ENCODE peak calls at places on chromosomes 12 and 14, in four cellular contexts. V is H1, Q is SK-N-SH, F is GM12878. R is an unnamed sample.

GRCh38 chr12:69497308-69498026 is 27.3 kb downstream of the FRS2 start:
- DNase-seq in Q (no peak), V (no peak), F (peak), R (no peak)

GRCh38 chr12:8827551-8828347 is 5.3 kb downstream of the A2ML1 start:
- DNase-seq in Q (no peak), V (no peak), F (no peak), R (no peak)

GRCh38 chr12:58186914-58187313 is 245.5 kb downstream of the ATP23 start:
- DNase-seq in V (no peak), Q (no peak), F (no peak), R (no peak)

GRCh38 chr14:75452324-75452723 is 24.5 kb downstream of the JDP2 start:
- DNase-seq in V (no peak), F (no peak), Q (no peak), R (no peak)

GRCh38 chr12:98416845-98417244 is 98.5 kb upstream of the TMPO start:
- DNase-seq in Q (peak), V (no peak), F (no peak), R (no peak)

GRCh38 chr12:40693503-40693863 is 1.2 kb downstream of the CNTN1 start:
- DNase-seq in V (no peak), F (no peak), Q (peak), R (no peak)

GRCh38 chr12:79020106-79020505 is 155.5 kb downstream of the SYT1 start:
- DNase-seq in Q (peak), V (no peak), F (no peak), R (no peak)

GRCh38 chr14:30874999-30875787 is 834 bp downstream of the COCH start:
- DNase-seq in Q (no peak), F (no peak), V (no peak), R (peak)

GRCh38 chr14:53458368-53458814 is 305.3 kb upstream of the DDHD1 start:
- DNase-seq in Q (no peak), F (no peak), V (no peak), R (no peak)

GRCh38 chr12:31790759-31791158 is 61.9 kb upstream of the AMN1 start:
- DNase-seq in V (no peak), F (no peak), Q (no peak), R (no peak)

GRCh38 chr14:49954171-49954631 is 61.3 kb downstream of the ARF6 start:
- DNase-seq in V (no peak), F (no peak), Q (no peak), R (no peak)

GRCh38 chr12:131948166-131948712 is 1.5 kb upstream of the EP400 start:
- DNase-seq in V (no peak), F (no peak), Q (no peak), R (no peak)

GRCh38 chr14:72810201-72810600 is 83.7 kb downstream of the DPF3 start:
- DNase-seq in F (no peak), V (no peak), Q (no peak), R (no peak)

GRCh38 chr12:1911598-1912575 is 6.6 kb downstream of the CACNA2D4 start:
- DNase-seq in F (no peak), Q (peak), V (no peak), R (no peak)

GRCh38 chr14:98952595-98953325 is 319.2 kb downstream of the BCL11B start:
- DNase-seq in F (no peak), V (no peak), Q (no peak), R (no peak)

GRCh38 chr14:105088812-105089745 is 23.8 kb upstream of the GPR132 start:
- DNase-seq in V (no peak), F (no peak), Q (no peak), R (no peak)

GRCh38 chr14:64444984-64445845 is 20.1 kb upstream of the AKAP5 start:
- DNase-seq in V (no peak), Q (peak), F (peak), R (no peak)

GRCh38 chr12:55188974-55189556 is 31.8 kb upstream of the OR10A7 start:
- DNase-seq in V (peak), F (peak), Q (peak), R (peak)

GRCh38 chr12:131102493-131102931 is 148.8 kb downstream of the ADGRD1 start:
- DNase-seq in Q (no peak), V (no peak), F (no peak), R (no peak)

GRCh38 chr12:94575024-94575423 is 75.3 kb downstream of the TMCC3 start:
- DNase-seq in Q (no peak), F (no peak), V (no peak), R (no peak)

GRCh38 chr12:110680032-110680431 is 8.9 kb downstream of the HVCN1 start:
- DNase-seq in V (no peak), Q (no peak), F (no peak), R (no peak)

GRCh38 chr14:64762044-64763034 is 58.1 kb downstream of the PLEKHG3 start:
- DNase-seq in V (no peak), Q (peak), F (no peak), R (peak)

GRCh38 chr12:32686340-32686739 is 7.2 kb downstream of the DNM1L start:
- DNase-seq in F (no peak), V (no peak), Q (no peak), R (no peak)

GRCh38 chr14:36655054-36655381 is 6.6 kb upstream of the PAX9 start:
- DNase-seq in F (no peak), V (no peak), Q (no peak), R (no peak)

GRCh38 chr14:23579311-23579630 is 681 bp upstream of the JPH4 start:
- DNase-seq in F (no peak), Q (peak), V (no peak), R (no peak)

GRCh38 chr14:92956961-92957360 is 34.0 kb downstream of the CHGA start:
- DNase-seq in F (no peak), Q (no peak), V (no peak), R (no peak)

GRCh38 chr14:72957213-72957612 is 30.9 kb downstream of the DCAF4 start:
- DNase-seq in V (no peak), F (no peak), Q (no peak), R (no peak)

GRCh38 chr14:59325906-59326305 is 137.4 kb downstream of the DAAM1 start:
- DNase-seq in F (no peak), Q (no peak), V (no peak), R (no peak)

GRCh38 chr14:70027785-70028428 is 148.7 kb downstream of the SMOC1 start:
- DNase-seq in V (peak), F (no peak), Q (peak), R (peak)

GRCh38 chr12:54658306-54659264 is 10.4 kb upstream of the DCD start:
- DNase-seq in V (peak), F (no peak), Q (peak), R (peak)

GRCh38 chr12:29546000-29546399 is 48.5 kb upstream of the OVCH1 start:
- DNase-seq in F (no peak), V (no peak), Q (no peak), R (no peak)

GRCh38 chr14:104937161-104937560 is 12.5 kb downstream of the PLD4 start:
- DNase-seq in Q (no peak), V (no peak), F (no peak), R (no peak)

GRCh38 chr12:75623631-75624118 is 112.3 kb upstream of the KRR1 start:
- DNase-seq in V (no peak), Q (peak), F (no peak), R (no peak)

GRCh38 chr14:104014764-104015163 is 70.7 kb upstream of the ASPG start:
- DNase-seq in V (no peak), F (no peak), Q (no peak), R (no peak)

GRCh38 chr12:46084666-46085631 is 94.6 kb upstream of the SCAF11 start:
- DNase-seq in V (no peak), F (no peak), Q (no peak), R (no peak)

GRCh38 chr14:55028066-55028465 is 1.0 kb downstream of the SOCS4 start:
- DNase-seq in Q (peak), V (no peak), F (no peak), R (no peak)

GRCh38 chr12:14777271-14777670 is 26.0 kb downstream of the WBP11 start:
- DNase-seq in F (no peak), Q (no peak), V (no peak), R (no peak)

DNA sequence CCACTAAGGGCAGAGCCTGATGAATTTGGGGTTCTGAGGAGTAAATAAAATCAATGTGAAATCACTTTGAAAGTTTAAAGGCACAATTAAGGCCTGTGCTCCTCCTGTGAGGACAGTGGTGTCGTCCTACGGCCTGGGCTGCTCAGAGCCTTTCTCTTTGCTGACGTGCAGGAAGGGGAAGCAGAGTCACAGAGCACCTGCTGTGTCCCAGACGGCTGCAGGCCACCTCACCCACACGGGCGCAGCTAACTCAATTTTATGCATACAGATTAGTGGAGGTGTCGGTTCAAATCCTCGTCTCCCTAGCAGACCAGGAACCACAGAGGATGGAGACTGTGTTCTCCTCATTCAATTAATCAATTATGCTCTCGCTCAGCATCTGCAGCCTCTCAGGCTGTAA is 11.4 kb upstream of the DLK1 start:
- DNase-seq in Q (no peak), V (no peak), F (no peak), R (no peak)
- TF ChIP-seq NRF1 in Q (no peak), V (no peak), F (no peak), R (no peak)

DNA sequence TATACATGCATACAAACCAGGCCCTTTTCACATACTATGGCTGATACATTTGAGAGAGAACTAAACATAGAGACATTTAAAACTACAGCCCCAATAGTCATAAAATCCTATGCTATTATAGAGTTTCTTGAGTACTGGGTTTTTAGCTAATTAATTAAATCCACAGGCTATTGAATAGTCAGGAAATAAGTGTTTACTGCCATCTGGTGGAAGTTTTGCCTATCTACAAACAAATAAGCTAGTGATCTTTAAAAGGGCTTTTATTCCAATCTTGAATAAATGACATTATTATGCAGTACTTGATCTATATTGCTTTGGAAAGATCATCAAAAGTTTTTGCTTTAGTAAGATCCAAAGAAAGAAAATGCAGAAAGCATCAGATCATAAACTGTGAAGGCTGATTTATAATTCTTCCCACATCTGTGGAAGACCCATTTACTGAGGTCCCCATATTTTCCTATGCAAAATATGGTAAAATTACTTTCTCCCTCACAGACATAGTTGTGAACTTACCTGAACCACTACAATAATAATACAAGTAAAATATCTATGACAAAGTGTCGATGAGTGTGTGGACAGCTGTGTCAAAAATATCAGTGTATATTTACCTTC is 131.3 kb downstream of the ITPR2 start:
- DNase-seq in Q (peak), V (no peak), F (no peak), R (peak)
- TF ChIP-seq NRF1 in Q (no peak), V (no peak), F (no peak), R (no peak)

DNA sequence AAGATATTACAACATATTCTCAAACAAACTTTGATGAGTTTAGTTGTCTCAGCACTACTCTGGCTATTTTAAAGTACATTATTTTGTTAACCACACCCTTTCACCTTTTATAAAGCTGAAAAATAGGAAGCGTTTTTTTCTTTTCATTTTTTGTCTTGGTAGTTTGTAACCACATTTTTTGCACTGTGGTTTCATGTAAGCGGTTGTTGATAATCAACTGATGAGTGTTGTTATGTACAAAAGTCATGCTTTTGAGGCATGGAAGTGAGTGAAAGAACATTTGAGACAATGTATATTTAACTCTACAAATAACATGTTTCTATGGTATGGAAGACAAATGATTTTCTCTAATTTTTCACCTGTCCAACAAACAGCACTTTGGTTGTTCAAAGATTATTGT is 52.1 kb upstream of the ATP2B1 start:
- DNase-seq in Q (no peak), V (no peak), F (no peak), R (no peak)
- TF ChIP-seq NRF1 in Q (no peak), V (no peak), F (no peak), R (no peak)

DNA sequence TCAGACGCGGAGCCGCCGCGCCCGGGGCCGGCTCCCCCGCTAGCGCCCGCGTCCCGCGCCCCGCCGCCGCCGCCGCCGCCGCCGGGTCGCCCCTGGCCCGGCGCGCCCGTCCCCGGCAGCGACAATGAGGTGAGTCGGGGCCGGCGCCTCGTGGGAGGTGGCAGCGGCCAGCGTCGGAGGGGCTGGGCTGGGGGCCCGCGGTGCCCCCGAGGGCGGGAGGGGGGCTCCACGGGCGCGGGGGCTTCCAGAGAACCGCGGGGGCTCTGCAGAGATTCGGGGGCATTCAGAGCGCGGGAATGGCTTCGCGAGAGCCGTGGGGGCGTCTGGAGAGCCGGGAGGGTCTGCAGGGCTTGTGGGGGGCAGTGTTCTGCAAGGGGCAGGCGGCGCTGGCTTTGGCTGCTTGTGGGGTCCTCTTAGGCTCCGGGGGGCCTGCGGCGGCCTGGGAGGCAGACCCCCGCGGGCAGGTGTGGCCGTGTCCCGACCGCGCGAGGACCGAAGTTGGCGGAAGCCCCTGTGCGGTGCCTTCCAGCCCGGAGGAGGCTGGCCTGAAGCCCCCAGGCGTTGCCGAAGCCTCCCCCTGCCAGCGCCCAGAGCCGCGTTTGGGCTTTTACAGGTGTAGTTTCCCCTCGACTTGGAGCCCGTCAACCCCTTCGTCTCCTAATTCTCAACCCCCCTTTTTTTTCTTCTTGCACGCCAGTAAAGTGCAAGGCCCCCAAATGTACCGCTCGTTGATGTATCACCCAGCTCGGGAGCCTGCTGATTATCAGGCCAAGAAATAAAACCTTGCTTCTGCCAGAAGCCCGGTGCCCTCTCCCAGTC is 93.1 kb upstream of the EVL start:
- DNase-seq in F (no peak), V (no peak), Q (peak), R (no peak)
- TF ChIP-seq NRF1 in F (no peak), V (no peak), Q (no peak), R (no peak)

DNA sequence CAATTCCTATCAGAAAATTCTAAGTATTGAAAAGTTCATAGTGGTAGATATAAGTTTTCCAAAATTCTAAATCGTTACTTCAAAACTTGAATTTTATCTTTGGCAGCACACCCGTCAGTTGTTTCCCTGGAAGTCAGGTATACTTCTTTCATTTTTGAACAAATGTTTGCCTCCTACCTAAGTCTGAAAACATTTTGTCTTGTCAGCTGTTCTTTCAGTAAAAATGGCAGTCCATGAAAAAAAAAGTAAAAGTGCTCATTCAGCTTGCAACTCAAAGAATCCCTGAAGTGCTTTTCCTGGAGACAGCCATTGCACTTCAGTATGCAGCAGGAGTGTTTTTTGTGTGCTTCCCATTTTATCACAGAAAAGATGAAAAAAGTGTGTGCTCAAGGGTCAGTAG is 130.1 kb upstream of the NEDD1 start:
- DNase-seq in V (no peak), F (no peak), Q (no peak), R (no peak)
- TF ChIP-seq NRF1 in V (no peak), F (no peak), Q (no peak), R (no peak)